ENCODE peak calls at places on chromosome 11, in four cellular contexts. T, V, A and M are unnamed samples.

GRCh38 chr11:110759972-110760381 is 47.7 kb upstream of the ARHGAP20 start:
- DNase-seq in V (no peak), A (no peak), T (no peak), M (no peak)

GRCh38 chr11:112172362-112172994 is 2.8 kb upstream of the BCO2 start:
- DNase-seq in A (no peak), V (no peak), T (peak; percentile 35), M (peak; percentile 38)

GRCh38 chr11:9722893-9723292 is 59.0 kb downstream of the SWAP70 start:
- DNase-seq in T (no peak), A (no peak), V (no peak), M (no peak)

GRCh38 chr11:60169264-60169915 is 13.5 kb downstream of the MS4A6A start:
- DNase-seq in V (peak; percentile 17), A (no peak), T (no peak), M (no peak)

GRCh38 chr11:2415601-2416380 is 15.2 kb downstream of the TSSC4 start:
- DNase-seq in A (no peak), V (no peak), T (no peak), M (no peak)

GRCh38 chr11:1399386-1400167 is 9.8 kb downstream of the BRSK2 start:
- DNase-seq in T (no peak), V (no peak), A (no peak), M (no peak)

GRCh38 chr11:67113231-67113721 is 5.8 kb upstream of the KDM2A start:
- DNase-seq in A (peak; percentile 64), V (no peak), T (peak; percentile 60), M (peak; percentile 56)

GRCh38 chr11:61586792-61587430 is 6.0 kb upstream of the SYT7 start:
- DNase-seq in V (no peak), A (no peak), T (no peak), M (no peak)

GRCh38 chr11:63710476-63711217 is 29.3 kb downstream of the RTN3 start:
- DNase-seq in T (no peak), V (no peak), A (no peak), M (no peak)

GRCh38 chr11:117884994-117885393 is 8.5 kb upstream of the FXYD6 start:
- DNase-seq in A (no peak), V (no peak), T (no peak), M (no peak)

GRCh38 chr11:102437026-102437425 is 15.5 kb downstream of the TMEM123 start:
- DNase-seq in V (no peak), T (no peak), A (no peak), M (no peak)

GRCh38 chr11:134223066-134223465 is 701 bp downstream of the NCAPD3 start:
- DNase-seq in A (no peak), T (no peak), V (no peak), M (no peak)

GRCh38 chr11:20873054-20873453 is 203.7 kb downstream of the NELL1 start:
- DNase-seq in V (no peak), T (peak; percentile 30), A (peak; percentile 24), M (peak; percentile 24)

GRCh38 chr11:6443269-6444003 is 2.6 kb upstream of the HPX start:
- DNase-seq in A (peak; percentile 75), V (peak; percentile 41), T (peak; percentile 66), M (peak; percentile 73)

GRCh38 chr11:8080674-8081590 is at the start of gene TUB:
- DNase-seq in V (no peak), T (peak; percentile 64), A (no peak), M (peak; percentile 50)

GRCh38 chr11:29452131-29452530 is 564.7 kb downstream of the KCNA4 start:
- DNase-seq in V (no peak), T (no peak), A (no peak), M (no peak)

GRCh38 chr11:62217191-62217748 is 8.8 kb downstream of the SCGB2A1 start:
- DNase-seq in A (no peak), T (peak; percentile 23), V (no peak), M (no peak)

GRCh38 chr11:1163321-1163910 is 5.7 kb downstream of the MUC5AC start:
- DNase-seq in V (no peak), T (peak; percentile 23), A (peak; percentile 19), M (peak; percentile 36)

GRCh38 chr11:5891216-5891800 is 1.7 kb upstream of the OR52E5 start:
- DNase-seq in V (peak; percentile 13), A (no peak), T (peak; percentile 3), M (no peak)

GRCh38 chr11:113675003-113675471 is 31.1 kb downstream of the TMPRSS5 start:
- DNase-seq in V (no peak), T (peak; percentile 62), A (peak; percentile 60), M (peak; percentile 56)

GRCh38 chr11:34850339-34850738 is 65.8 kb downstream of the APIP start:
- DNase-seq in A (no peak), T (no peak), V (no peak), M (no peak)

GRCh38 chr11:18768472-18768901 is 23.1 kb downstream of the PTPN5 start:
- DNase-seq in A (peak; percentile 69), T (peak; percentile 58), V (no peak), M (peak; percentile 63)

GRCh38 chr11:85752890-85753581 is 57.9 kb downstream of the SYTL2 start:
- DNase-seq in T (no peak), A (no peak), V (no peak), M (no peak)

GRCh38 chr11:10325398-10326079 is 20.7 kb downstream of the ADM start:
- DNase-seq in T (no peak), V (no peak), A (no peak), M (no peak)

GRCh38 chr11:95739108-95739507 is 50.5 kb downstream of the FAM76B start:
- DNase-seq in T (no peak), A (no peak), V (no peak), M (no peak)
- TF ChIP-seq CTCF in T (peak; percentile 27), A (peak; percentile 4), V (peak; percentile 21), M (no peak)

GRCh38 chr11:120324932-120325810 is at the start of gene TLCD5:
- DNase-seq in V (no peak), A (peak; percentile 75), T (peak; percentile 84), M (peak; percentile 82)
- TF ChIP-seq CTCF in V (peak; percentile 65), A (peak; percentile 16), T (peak; percentile 36), M (no peak)

GRCh38 chr11:101003468-101003867 is 126.1 kb downstream of the PGR start:
- DNase-seq in V (no peak), T (no peak), A (no peak), M (no peak)
- TF ChIP-seq CTCF in V (peak; percentile 65), T (no peak), A (no peak), M (peak; percentile 8)

GRCh38 chr11:122788781-122789535 is 49.3 kb upstream of the CRTAM start:
- DNase-seq in A (no peak), V (no peak), T (no peak), M (no peak)
- TF ChIP-seq CTCF in A (no peak), V (peak; percentile 71), T (peak; percentile 16), M (peak; percentile 7)

DNA sequence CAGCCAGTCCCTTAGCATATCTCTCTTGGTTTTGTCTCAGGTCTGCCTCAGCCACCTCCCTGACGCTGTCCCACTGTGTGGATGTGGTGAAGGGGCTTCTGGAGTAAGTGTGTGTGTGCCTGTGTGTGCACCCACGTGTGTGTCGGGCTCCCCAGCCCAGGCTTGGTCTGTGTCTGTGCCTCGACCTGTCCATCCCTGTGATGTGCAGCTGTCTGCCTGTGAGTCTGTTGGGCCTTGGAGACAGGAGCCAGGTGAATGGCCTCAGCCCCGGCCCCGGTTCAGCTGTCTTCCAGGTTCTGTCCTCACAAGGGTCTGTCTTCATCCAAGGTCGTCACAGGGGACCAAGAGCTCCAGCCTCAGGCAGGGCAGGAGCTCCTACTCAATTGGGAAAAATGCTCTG is 9.8 kb downstream of the ATG16L2 start:
- DNase-seq in T (no peak), V (no peak), A (no peak), M (no peak)
- TF ChIP-seq CTCF in T (no peak), V (no peak), A (no peak), M (no peak)

GRCh38 chr11:94599510-94599909 is 32.3 kb downstream of the PIWIL4 start:
- DNase-seq in V (no peak), A (no peak), T (no peak), M (no peak)

GRCh38 chr11:94593030-94593429 is 25.9 kb downstream of the PIWIL4 start:
- DNase-seq in A (no peak), T (peak; percentile 33), V (no peak), M (no peak)

GRCh38 chr11:94595061-94595460 is 27.9 kb downstream of the PIWIL4 start:
- DNase-seq in A (peak; percentile 33), T (no peak), V (no peak), M (no peak)

GRCh38 chr11:94602430-94603372 is 35.5 kb downstream of the PIWIL4 start:
- DNase-seq in V (peak; percentile 43), T (peak; percentile 65), A (peak; percentile 52), M (peak; percentile 44)

GRCh38 chr11:94597896-94598295 is 30.7 kb downstream of the PIWIL4 start:
- DNase-seq in V (no peak), A (no peak), T (no peak), M (no peak)
- TF ChIP-seq CTCF in V (peak; percentile 34), A (no peak), T (peak; percentile 61), M (no peak)

GRCh38 chr11:125679397-125679796 is 1.2 kb downstream of the ACRV1 start:
- DNase-seq in A (no peak), T (no peak), V (no peak), M (no peak)
- TF ChIP-seq CTCF in A (no peak), T (peak; percentile 28), V (peak; percentile 51), M (no peak)

GRCh38 chr11:73759520-73760065 is 1.3 kb downstream of the RAB6A start:
- DNase-seq in V (no peak), T (no peak), A (no peak), M (no peak)
- TF ChIP-seq CTCF in V (no peak), T (no peak), A (no peak), M (no peak)

GRCh38 chr11:12189543-12190235 is 79.3 kb downstream of the MICAL2 start:
- DNase-seq in V (no peak), T (no peak), A (no peak), M (no peak)
- TF ChIP-seq CTCF in V (no peak), T (no peak), A (no peak), M (no peak)